ENCODE peak calls at places on chromosomes 11 and 22, in seven cellular contexts. R is A549; J is Caki2; B is activated naive CD8-positive, alpha-beta T cell treated with anti-CD3 and anti-CD28 coated beads, Interleukin-2, amount 50 U/mL, for 24 hours; F is BJ; D is activated gamma-delta T cell treated with Interleukin-2 at 50 U/mL for 16 hours; W is NCI-H2171 treated with DMSO at 0.1 percent for 48 hours. K is an unnamed sample.

GRCh38 chr11:31412946-31413345 is 43.3 kb downstream of the DNAJC24 start:
- DNase-seq in F (peak), R (no peak), W (no peak), J (no peak), D (no peak), B (no peak), K (no peak)

GRCh38 chr11:104256525-104256924 is 92.6 kb upstream of the PDGFD start:
- DNase-seq in F (no peak), B (no peak), D (no peak), J (no peak), W (no peak), R (peak), K (no peak)

GRCh38 chr22:21605887-21606564 is 23.8 kb downstream of the YDJC start:
- DNase-seq in F (no peak), J (no peak), D (no peak), R (no peak), B (no peak), W (no peak), K (no peak)

GRCh38 chr11:22079133-22079847 is 113.6 kb upstream of the ANO5 start:
- DNase-seq in F (no peak), J (no peak), B (no peak), W (no peak), R (no peak), D (no peak), K (no peak)

GRCh38 chr11:117281159-117281558 is 10.0 kb upstream of the BACE1-AS start:
- DNase-seq in W (no peak), D (no peak), B (no peak), R (peak), J (peak), F (peak), K (no peak)

GRCh38 chr11:32006799-32007388 is 84.0 kb upstream of the RCN1 start:
- DNase-seq in W (peak), B (no peak), F (no peak), R (peak), D (no peak), J (peak), K (no peak)

GRCh38 chr11:118012083-118012669 is 26.0 kb downstream of the IL10RA start:
- DNase-seq in R (no peak), D (peak), F (no peak), B (no peak), J (peak), W (peak), K (no peak)

GRCh38 chr22:36056980-36057379 is 28.4 kb upstream of the RBFOX2 start:
- DNase-seq in B (no peak), R (no peak), J (no peak), W (no peak), D (no peak), F (no peak), K (no peak)

GRCh38 chr11:31397239-31397834 is 27.7 kb downstream of the DNAJC24 start:
- DNase-seq in J (peak), R (peak), B (no peak), D (no peak), W (peak), F (no peak), K (no peak)

GRCh38 chr11:111510311-111510710 is 1.9 kb downstream of the BTG4 start:
- DNase-seq in F (no peak), R (no peak), J (no peak), W (no peak), D (no peak), B (no peak), K (no peak)

GRCh38 chr11:125165111-125165663 is 636 bp downstream of the PKNOX2 start:
- DNase-seq in D (no peak), F (no peak), J (peak), R (no peak), W (peak), B (peak), K (peak)

GRCh38 chr11:59144096-59144495 is 1.4 kb downstream of the FAM111A start:
- DNase-seq in F (no peak), B (no peak), J (no peak), D (no peak), R (no peak), W (no peak), K (no peak)

GRCh38 chr11:122668562-122669090 is 13.1 kb downstream of the UBASH3B start:
- DNase-seq in D (no peak), W (peak), B (no peak), F (no peak), R (peak), J (peak), K (no peak)

GRCh38 chr11:103700605-103701004 is 335.8 kb upstream of the DDI1 start:
- DNase-seq in B (no peak), R (peak), D (no peak), J (no peak), F (peak), W (no peak), K (no peak)

GRCh38 chr22:29635734-29636357 is 32.4 kb downstream of the NF2 start:
- DNase-seq in D (no peak), R (peak), B (no peak), J (peak), F (no peak), W (peak), K (no peak)

GRCh38 chr22:32649515-32650200 is 151.8 kb upstream of the TIMP3 start:
- DNase-seq in B (peak), J (no peak), R (peak), W (no peak), F (peak), D (no peak), K (peak)

GRCh38 chr11:63804259-63804658 is 9.0 kb upstream of the SPINDOC start:
- DNase-seq in B (no peak), J (no peak), W (no peak), F (no peak), R (no peak), D (no peak), K (peak)

GRCh38 chr11:108343714-108344113 is 120.8 kb downstream of the ATM start:
- DNase-seq in D (no peak), J (no peak), F (no peak), W (no peak), B (no peak), R (no peak), K (no peak)

GRCh38 chr11:78549624-78550409 is 24.8 kb downstream of the NARS2 start:
- DNase-seq in R (no peak), F (no peak), J (no peak), W (no peak), B (no peak), D (no peak), K (no peak)